ENCODE peak calls at places on chromosomes 16 and 17, in five cellular contexts. C is endothelial cell, X is tibial artery, A is mesothelial cell of epicardium, J is GM13977. V is an unnamed sample.

GRCh38 chr17:16940116-16940881 is 31.6 kb downstream of the TNFRSF13B start:
- DNase-seq in X (peak; percentile 5), J (no peak), A (no peak), C (no peak), V (no peak)

GRCh38 chr17:61442136-61442775 is 10.0 kb upstream of the TBX4 start:
- DNase-seq in X (no peak), A (no peak), J (no peak), C (no peak), V (no peak)

GRCh38 chr16:25114121-25114520 is 2.6 kb downstream of the LCMT1 start:
- DNase-seq in J (no peak), X (no peak), A (no peak), C (no peak), V (no peak)

GRCh38 chr16:74984670-74985411 is at the start of gene WDR59:
- DNase-seq in J (peak; percentile 97), X (peak; percentile 100), C (peak; percentile 96), A (peak; percentile 93), V (peak; percentile 56)

GRCh38 chr16:78462261-78463208 is 363.1 kb downstream of the WWOX start:
- DNase-seq in C (no peak), J (no peak), X (no peak), A (no peak), V (no peak)

GRCh38 chr17:59425085-59425901 is 93.8 kb downstream of the YPEL2 start:
- DNase-seq in J (no peak), C (no peak), A (no peak), X (peak; percentile 43), V (no peak)

GRCh38 chr17:43854498-43854897 is 7.5 kb downstream of the CD300LG start:
- DNase-seq in C (no peak), J (no peak), A (no peak), X (no peak), V (no peak)

GRCh38 chr17:40452074-40452787 is 9.0 kb downstream of the IGFBP4 start:
- DNase-seq in X (peak; percentile 48), A (no peak), J (no peak), C (no peak), V (no peak)

GRCh38 chr17:18158022-18158600 is 25.5 kb upstream of the ALKBH5 start:
- DNase-seq in X (peak; percentile 88), C (peak; percentile 53), A (peak; percentile 84), J (peak; percentile 92), V (no peak)

GRCh38 chr17:44008205-44008909 is 3.9 kb downstream of the NAGS start:
- DNase-seq in J (no peak), X (no peak), C (no peak), A (no peak), V (no peak)

GRCh38 chr16:31242197-31242596 is 17.6 kb upstream of the ITGAM start:
- DNase-seq in X (no peak), C (no peak), J (no peak), A (no peak), V (no peak)

GRCh38 chr16:11392041-11392581 is 46.9 kb downstream of the RMI2 start:
- DNase-seq in J (peak; percentile 28), C (no peak), A (no peak), X (no peak), V (no peak)

GRCh38 chr16:54194008-54194731 is 92.4 kb downstream of the IRX3 start:
- DNase-seq in X (peak; percentile 89), A (no peak), J (no peak), C (peak; percentile 10), V (no peak)

GRCh38 chr17:16345565-16345964 is 7.7 kb downstream of the CENPV start:
- DNase-seq in J (no peak), X (no peak), C (no peak), A (no peak), V (no peak)

GRCh38 chr17:42920922-42921321 is 20.3 kb downstream of the G6PC1 start:
- DNase-seq in X (no peak), C (no peak), J (no peak), A (no peak), V (no peak)

GRCh38 chr17:45149037-45149668 is 878 bp downstream of the HEXIM1 start:
- DNase-seq in J (peak; percentile 77), X (peak; percentile 84), C (peak; percentile 87), A (peak; percentile 63), V (no peak)

GRCh38 chr16:22946433-22946832 is 132.5 kb downstream of the HS3ST2 start:
- DNase-seq in C (no peak), J (no peak), A (no peak), X (no peak), V (no peak)

GRCh38 chr17:72359811-72360210 is 239.0 kb downstream of the SOX9 start:
- DNase-seq in J (no peak), C (no peak), X (no peak), A (no peak), V (no peak)

GRCh38 chr16:13324861-13325260 is 423.5 kb downstream of the SHISA9 start:
- DNase-seq in J (no peak), A (no peak), X (no peak), C (no peak), V (no peak)

GRCh38 chr16:67055712-67056487 is 27.0 kb downstream of the CBFB start:
- DNase-seq in J (peak; percentile 61), A (no peak), X (no peak), C (no peak), V (no peak)

GRCh38 chr17:1898872-1899271 is 69.1 kb downstream of the RPA1 start:
- DNase-seq in J (no peak), X (no peak), A (no peak), C (no peak), V (no peak)

GRCh38 chr17:34709108-34709779 is 129.9 kb downstream of the TMEM132E start:
- DNase-seq in C (no peak), X (no peak), A (no peak), J (no peak), V (no peak)

GRCh38 chr17:56506349-56506748 is 87.2 kb upstream of the NOG start:
- DNase-seq in X (no peak), J (no peak), A (no peak), C (no peak), V (no peak)

GRCh38 chr16:88329726-88330700 is 52.7 kb upstream of the ZNF469 start:
- DNase-seq in A (no peak), C (no peak), J (no peak), X (no peak), V (no peak)

GRCh38 chr17:40530531-40530987 is 29.1 kb upstream of the TNS4 start:
- DNase-seq in A (no peak), C (no peak), X (peak; percentile 12), J (no peak), V (no peak)

GRCh38 chr17:31743767-31744166 is 115.3 kb downstream of the COPRS start:
- DNase-seq in J (no peak), A (no peak), X (no peak), C (no peak), V (no peak)

GRCh38 chr16:89982318-89982717 is 33.8 kb downstream of the DEF8 start:
- DNase-seq in C (no peak), X (no peak), J (no peak), A (no peak), V (no peak)

GRCh38 chr17:81371910-81372760 is 23.1 kb upstream of the BAHCC1 start:
- DNase-seq in X (no peak), A (no peak), C (peak; percentile 54), J (no peak), V (no peak)

GRCh38 chr17:81691196-81691595 is 7.4 kb downstream of the HGS start:
- DNase-seq in X (no peak), A (no peak), C (no peak), J (no peak), V (no peak)

GRCh38 chr17:17778308-17779014 is 58.3 kb downstream of the SREBF1 start:
- DNase-seq in X (no peak), C (no peak), A (no peak), J (no peak), V (no peak)

GRCh38 chr16:10619271-10619849 is 39.0 kb upstream of the EMP2 start:
- DNase-seq in C (no peak), A (no peak), J (peak; percentile 60), X (no peak), V (no peak)

GRCh38 chr16:50547340-50547865 is 793 bp upstream of the NKD1 start:
- DNase-seq in J (peak; percentile 74), A (no peak), C (peak; percentile 53), X (peak; percentile 44), V (no peak)

GRCh38 chr16:84278333-84278732 is 16.3 kb upstream of the WFDC1 start:
- DNase-seq in A (no peak), C (no peak), X (no peak), J (no peak), V (no peak)

GRCh38 chr17:66302761-66303626 is 581 bp downstream of the PRKCA start:
- DNase-seq in J (peak; percentile 22), A (peak; percentile 20), X (peak; percentile 36), C (peak; percentile 40), V (no peak)

GRCh38 chr17:66301864-66302741 is at the start of gene PRKCA:
- DNase-seq in A (peak; percentile 64), J (peak; percentile 65), C (peak; percentile 64), X (peak; percentile 51), V (peak; percentile 21)

GRCh38 chr17:66306413-66306812 is 4.0 kb downstream of the PRKCA start:
- DNase-seq in J (no peak), X (no peak), A (no peak), C (no peak), V (no peak)

GRCh38 chr17:66307257-66307656 is 4.8 kb downstream of the PRKCA start:
- DNase-seq in C (no peak), J (no peak), X (no peak), A (no peak), V (no peak)

GRCh38 chr17:66304304-66305174 is 2.1 kb downstream of the PRKCA start:
- DNase-seq in X (no peak), A (no peak), J (no peak), C (no peak), V (no peak)
- TF ChIP-seq CTCF in X (no peak), A (no peak), J (no peak), C (no peak), V (no peak)

DNA sequence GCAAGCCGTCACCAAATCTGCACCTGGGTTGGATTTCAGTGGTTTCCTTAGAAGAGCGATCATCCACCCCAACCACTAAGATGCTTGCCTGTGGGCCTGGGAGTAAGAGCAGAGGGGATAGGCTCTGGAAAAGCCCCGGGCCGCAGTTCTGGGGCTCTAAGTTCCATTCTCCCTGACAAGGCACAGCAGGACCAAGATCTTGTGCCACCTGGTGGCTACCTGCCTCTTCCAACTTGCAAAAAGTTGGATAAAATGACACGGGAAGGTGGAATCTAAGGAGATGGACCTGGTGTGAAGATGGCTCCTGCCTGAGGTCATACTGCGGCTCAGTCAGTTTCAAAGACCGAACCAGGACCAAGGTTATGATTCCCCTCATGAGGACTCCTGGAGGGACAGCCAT is 42.3 kb downstream of the ABCC12 start:
- DNase-seq in A (no peak), X (no peak), C (peak; percentile 15), J (no peak), V (no peak)
- TF ChIP-seq CTCF in A (peak; percentile 24), X (no peak), C (no peak), J (peak; percentile 45), V (peak; percentile 17)

GRCh38 chr17:68085751-68086445 is 50.4 kb downstream of the KPNA2 start:
- DNase-seq in X (no peak), J (no peak), C (no peak), A (no peak), V (no peak)
- TF ChIP-seq CTCF in X (no peak), J (no peak), C (no peak), A (no peak), V (no peak)

GRCh38 chr17:79043931-79044320 is 20.0 kb downstream of the C1QTNF1 start:
- DNase-seq in J (no peak), C (no peak), A (no peak), X (no peak), V (no peak)
- TF ChIP-seq CTCF in J (no peak), C (no peak), A (no peak), X (no peak), V (no peak)